ENCODE peak calls at places on chromosome 16, in six cellular contexts. L, W, H, I, G and V are unnamed samples.

GRCh38 chr16:58732545-58733247 is 1.4 kb downstream of the GOT2 start:
- DNase-seq in W (no peak), L (no peak), G (peak), I (no peak), H (peak), V (peak)

GRCh38 chr16:73010150-73010676 is 37.7 kb downstream of the ZFHX3 start:
- DNase-seq in W (no peak), H (peak), I (no peak), G (no peak), L (peak), V (no peak)

GRCh38 chr16:87635541-87636049 is 33.3 kb downstream of the JPH3 start:
- DNase-seq in I (peak), G (peak), W (peak), H (peak), L (peak), V (peak)

GRCh38 chr16:57533618-57534336 is 2.6 kb downstream of the CCDC102A start:
- DNase-seq in L (peak), G (no peak), H (no peak), W (peak), I (no peak), V (no peak)

GRCh38 chr16:4847774-4848587 is 700 bp downstream of the UBN1 start:
- DNase-seq in W (peak), L (peak), G (peak), I (peak), H (peak), V (peak)

GRCh38 chr16:1174477-1175357 is 21.8 kb downstream of the CACNA1H start:
- DNase-seq in H (peak), I (no peak), G (peak), L (no peak), W (no peak), V (no peak)

GRCh38 chr16:79081292-79082066 is 519.1 kb downstream of the MAF start:
- DNase-seq in G (no peak), W (no peak), H (no peak), I (no peak), L (no peak), V (no peak)

GRCh38 chr16:4654387-4654901 is 29.8 kb downstream of the MGRN1 start:
- DNase-seq in G (no peak), W (no peak), I (no peak), H (no peak), L (no peak), V (no peak)

GRCh38 chr16:27462846-27463682 is 61.1 kb downstream of the IL21R start:
- DNase-seq in L (no peak), W (no peak), G (no peak), I (no peak), H (no peak), V (no peak)

GRCh38 chr16:56565023-56565477 is at the start of gene MT4:
- DNase-seq in G (no peak), W (no peak), H (no peak), L (no peak), I (no peak), V (no peak)

GRCh38 chr16:21684199-21684598 is 20.4 kb downstream of the OTOA start:
- DNase-seq in G (no peak), I (no peak), L (no peak), H (no peak), W (peak), V (peak)

GRCh38 chr16:72023962-72024361 is 15.4 kb downstream of the DHODH start:
- DNase-seq in L (no peak), I (no peak), G (no peak), H (no peak), W (no peak), V (no peak)

GRCh38 chr16:58586340-58587030 is 43.1 kb downstream of the CNOT1 start:
- DNase-seq in W (no peak), L (no peak), I (no peak), G (no peak), H (no peak), V (no peak)

GRCh38 chr16:2511128-2511785 is 2.5 kb upstream of the ATP6V0C start:
- DNase-seq in W (peak), H (no peak), G (peak), L (no peak), I (no peak), V (peak)

GRCh38 chr16:65745-66144 is 6.7 kb downstream of the RHBDF1 start:
- DNase-seq in I (peak), L (peak), W (peak), H (peak), G (no peak), V (peak)

GRCh38 chr16:75566040-75566888 is at the start of gene GABARAPL2:
- DNase-seq in W (peak), H (peak), I (peak), L (peak), G (peak), V (peak)

GRCh38 chr16:74726736-74727135 is 26.1 kb upstream of the MLKL start:
- DNase-seq in L (no peak), I (peak), G (no peak), W (peak), H (peak), V (peak)

GRCh38 chr16:69179255-69180010 is 7.5 kb upstream of the SNTB2 start:
- DNase-seq in I (peak), G (peak), W (no peak), H (peak), L (peak), V (no peak)

GRCh38 chr16:89970011-89970410 is 21.5 kb downstream of the DEF8 start:
- DNase-seq in W (no peak), H (no peak), I (no peak), L (no peak), G (no peak), V (no peak)

GRCh38 chr16:56102159-56102798 is 89.0 kb upstream of the GNAO1 start:
- DNase-seq in W (no peak), H (no peak), I (no peak), G (no peak), L (no peak), V (peak)

GRCh38 chr16:30354423-30355143 is 525 bp downstream of the CD2BP2 start:
- DNase-seq in I (no peak), G (peak), H (peak), W (no peak), L (peak), V (peak)

GRCh38 chr16:84180519-84181140 is 6.2 kb downstream of the TAF1C start:
- DNase-seq in G (no peak), H (no peak), W (no peak), L (no peak), I (no peak), V (no peak)

GRCh38 chr16:6193718-6194117 is 1096.1 kb upstream of the EEF2KMT start:
- DNase-seq in H (peak), G (peak), I (peak), W (peak), L (peak), V (peak)

GRCh38 chr16:399278-400019 is 2.2 kb upstream of the DECR2 start:
- DNase-seq in H (no peak), I (no peak), L (no peak), G (no peak), W (no peak), V (no peak)

GRCh38 chr16:79740153-79740720 is 139.7 kb upstream of the MAF start:
- DNase-seq in I (no peak), L (no peak), H (no peak), W (no peak), G (no peak), V (no peak)

GRCh38 chr16:65176603-65177002 is 54.7 kb upstream of the CDH11 start:
- DNase-seq in G (peak), L (no peak), W (no peak), I (no peak), H (no peak), V (no peak)
- H2AFZ ChIP-seq in G (no peak), L (no peak), W (no peak), I (no peak), H (no peak), V (peak)

GRCh38 chr16:46926470-46927225 is 42.5 kb downstream of the GPT2 start:
- DNase-seq in G (no peak), I (no peak), L (no peak), W (no peak), H (no peak), V (no peak)

GRCh38 chr16:46924402-46924801 is 40.2 kb downstream of the GPT2 start:
- DNase-seq in G (no peak), L (no peak), I (no peak), H (no peak), W (no peak), V (no peak)

GRCh38 chr16:46922239-46922638 is 38.1 kb downstream of the GPT2 start:
- DNase-seq in L (no peak), I (no peak), G (no peak), W (no peak), H (no peak), V (no peak)

GRCh38 chr16:46920402-46921068 is 36.4 kb downstream of the GPT2 start:
- DNase-seq in W (no peak), I (no peak), L (peak), G (no peak), H (no peak), V (no peak)

GRCh38 chr16:46923513-46924295 is 39.5 kb downstream of the GPT2 start:
- DNase-seq in L (no peak), W (no peak), H (no peak), I (no peak), G (no peak), V (no peak)
- H3K4me2 ChIP-seq in L (no peak), W (no peak), H (no peak), I (no peak), G (peak), V (no peak)

GRCh38 chr16:85395913-85396878 is 216.9 kb upstream of the GSE1 start:
- DNase-seq in H (no peak), I (no peak), L (no peak), W (no peak), G (peak), V (no peak)
- H2AFZ ChIP-seq in H (no peak), I (no peak), L (no peak), W (no peak), G (no peak), V (no peak)

GRCh38 chr16:81945665-81946064 is 65.6 kb downstream of the SDR42E1 start:
- DNase-seq in G (peak), W (no peak), L (no peak), H (no peak), I (no peak), V (no peak)
- H3K4me2 ChIP-seq in G (no peak), W (no peak), L (no peak), H (no peak), I (no peak), V (no peak)